ENCODE peak calls at places on chromosomes 13 and 19, in six cellular contexts. One of them, this sample, is unnamed.

GRCh38 chr13:50760751-50761150 is 82.7 kb downstream of the DLEU7 start:
- DNase-seq in Ammon's horn: no peak
- DNase-seq in stimulated activated CD4-positive, alpha-beta T cell treated with anti-CD3 and anti-CD28 coated beads, Interleukin-4, amount 100 ng/mL, for 4 hours: no peak
- DNase-seq in cardiac fibroblast: no peak
- DNase-seq in ovary: no peak
- DNase-seq in adrenal gland: no peak
- DNase-seq in this sample: no peak

GRCh38 chr19:20423381-20424207 is 142.0 kb downstream of the ZNF737 start:
- DNase-seq in Ammon's horn: peak; percentile 50
- DNase-seq in stimulated activated CD4-positive, alpha-beta T cell treated with anti-CD3 and anti-CD28 coated beads, Interleukin-4, amount 100 ng/mL, for 4 hours: peak; percentile 14
- DNase-seq in cardiac fibroblast: peak; percentile 79
- DNase-seq in ovary: peak; percentile 77
- DNase-seq in adrenal gland: peak; percentile 70
- DNase-seq in this sample: no peak

GRCh38 chr19:38759590-38760003 is 13.7 kb downstream of the LGALS7 start:
- DNase-seq in Ammon's horn: no peak
- DNase-seq in stimulated activated CD4-positive, alpha-beta T cell treated with anti-CD3 and anti-CD28 coated beads, Interleukin-4, amount 100 ng/mL, for 4 hours: no peak
- DNase-seq in cardiac fibroblast: peak; percentile 37
- DNase-seq in ovary: no peak
- DNase-seq in adrenal gland: peak; percentile 93
- DNase-seq in this sample: no peak

GRCh38 chr13:100234524-100235136 is 145.7 kb downstream of the PCCA start:
- DNase-seq in Ammon's horn: no peak
- DNase-seq in stimulated activated CD4-positive, alpha-beta T cell treated with anti-CD3 and anti-CD28 coated beads, Interleukin-4, amount 100 ng/mL, for 4 hours: no peak
- DNase-seq in cardiac fibroblast: no peak
- DNase-seq in ovary: no peak
- DNase-seq in adrenal gland: no peak
- DNase-seq in this sample: no peak

GRCh38 chr13:109155301-109155761 is 525.9 kb downstream of the MYO16 start:
- DNase-seq in Ammon's horn: no peak
- DNase-seq in stimulated activated CD4-positive, alpha-beta T cell treated with anti-CD3 and anti-CD28 coated beads, Interleukin-4, amount 100 ng/mL, for 4 hours: no peak
- DNase-seq in cardiac fibroblast: peak; percentile 75
- DNase-seq in ovary: no peak
- DNase-seq in adrenal gland: no peak
- DNase-seq in this sample: no peak

GRCh38 chr13:26743971-26744370 is 16.6 kb downstream of the GPR12 start:
- DNase-seq in Ammon's horn: no peak
- DNase-seq in stimulated activated CD4-positive, alpha-beta T cell treated with anti-CD3 and anti-CD28 coated beads, Interleukin-4, amount 100 ng/mL, for 4 hours: no peak
- DNase-seq in cardiac fibroblast: no peak
- DNase-seq in ovary: no peak
- DNase-seq in adrenal gland: no peak
- DNase-seq in this sample: no peak

GRCh38 chr13:84653915-84654534 is 771.8 kb upstream of the SLITRK1 start:
- DNase-seq in Ammon's horn: no peak
- DNase-seq in stimulated activated CD4-positive, alpha-beta T cell treated with anti-CD3 and anti-CD28 coated beads, Interleukin-4, amount 100 ng/mL, for 4 hours: no peak
- DNase-seq in cardiac fibroblast: no peak
- DNase-seq in ovary: no peak
- DNase-seq in adrenal gland: no peak
- DNase-seq in this sample: no peak

GRCh38 chr13:99218969-99219368 is 18.3 kb downstream of the UBAC2 start:
- DNase-seq in Ammon's horn: no peak
- DNase-seq in stimulated activated CD4-positive, alpha-beta T cell treated with anti-CD3 and anti-CD28 coated beads, Interleukin-4, amount 100 ng/mL, for 4 hours: peak; percentile 60
- DNase-seq in cardiac fibroblast: no peak
- DNase-seq in ovary: no peak
- DNase-seq in adrenal gland: no peak
- DNase-seq in this sample: no peak

GRCh38 chr13:63433546-63434150 is 2018.0 kb upstream of the PCDH20 start:
- DNase-seq in Ammon's horn: no peak
- DNase-seq in stimulated activated CD4-positive, alpha-beta T cell treated with anti-CD3 and anti-CD28 coated beads, Interleukin-4, amount 100 ng/mL, for 4 hours: no peak
- DNase-seq in cardiac fibroblast: peak; percentile 25
- DNase-seq in ovary: no peak
- DNase-seq in adrenal gland: no peak
- DNase-seq in this sample: no peak

GRCh38 chr19:12833747-12834417 is 497 bp downstream of the RTBDN start:
- DNase-seq in Ammon's horn: no peak
- DNase-seq in stimulated activated CD4-positive, alpha-beta T cell treated with anti-CD3 and anti-CD28 coated beads, Interleukin-4, amount 100 ng/mL, for 4 hours: no peak
- DNase-seq in cardiac fibroblast: peak; percentile 8
- DNase-seq in ovary: no peak
- DNase-seq in adrenal gland: peak; percentile 18
- DNase-seq in this sample: no peak

GRCh38 chr19:37975596-37976515 is 68.8 kb downstream of the SIPA1L3 start:
- DNase-seq in Ammon's horn: no peak
- DNase-seq in stimulated activated CD4-positive, alpha-beta T cell treated with anti-CD3 and anti-CD28 coated beads, Interleukin-4, amount 100 ng/mL, for 4 hours: no peak
- DNase-seq in cardiac fibroblast: no peak
- DNase-seq in ovary: no peak
- DNase-seq in adrenal gland: no peak
- DNase-seq in this sample: peak; percentile 41

GRCh38 chr13:95573226-95573625 is 20.7 kb downstream of the CLDN10 start:
- DNase-seq in Ammon's horn: no peak
- DNase-seq in stimulated activated CD4-positive, alpha-beta T cell treated with anti-CD3 and anti-CD28 coated beads, Interleukin-4, amount 100 ng/mL, for 4 hours: no peak
- DNase-seq in cardiac fibroblast: peak; percentile 48
- DNase-seq in ovary: no peak
- DNase-seq in adrenal gland: peak; percentile 26
- DNase-seq in this sample: no peak

GRCh38 chr19:10936661-10937084 is 8.1 kb downstream of the TIMM29 start:
- DNase-seq in Ammon's horn: peak; percentile 74
- DNase-seq in stimulated activated CD4-positive, alpha-beta T cell treated with anti-CD3 and anti-CD28 coated beads, Interleukin-4, amount 100 ng/mL, for 4 hours: no peak
- DNase-seq in cardiac fibroblast: peak; percentile 89
- DNase-seq in ovary: peak; percentile 58
- DNase-seq in adrenal gland: peak; percentile 73
- DNase-seq in this sample: no peak

GRCh38 chr19:14391156-14391821 is 10.0 kb downstream of the ADGRE5 start:
- DNase-seq in Ammon's horn: no peak
- DNase-seq in stimulated activated CD4-positive, alpha-beta T cell treated with anti-CD3 and anti-CD28 coated beads, Interleukin-4, amount 100 ng/mL, for 4 hours: no peak
- DNase-seq in cardiac fibroblast: no peak
- DNase-seq in ovary: no peak
- DNase-seq in adrenal gland: no peak
- DNase-seq in this sample: no peak

GRCh38 chr19:50969413-50969760 is at the start of gene KLK6:
- DNase-seq in Ammon's horn: peak; percentile 93
- DNase-seq in stimulated activated CD4-positive, alpha-beta T cell treated with anti-CD3 and anti-CD28 coated beads, Interleukin-4, amount 100 ng/mL, for 4 hours: no peak
- DNase-seq in cardiac fibroblast: no peak
- DNase-seq in ovary: no peak
- DNase-seq in adrenal gland: no peak
- DNase-seq in this sample: no peak

GRCh38 chr13:113901642-113902041 is 37.8 kb upstream of the GAS6 start:
- DNase-seq in Ammon's horn: no peak
- DNase-seq in stimulated activated CD4-positive, alpha-beta T cell treated with anti-CD3 and anti-CD28 coated beads, Interleukin-4, amount 100 ng/mL, for 4 hours: no peak
- DNase-seq in cardiac fibroblast: no peak
- DNase-seq in ovary: no peak
- DNase-seq in adrenal gland: no peak
- DNase-seq in this sample: no peak

This sample was measured in stimulated activated naive B cell treated with anti-CD40 and anti-IgM and Interleukin-4, amounts not matched to agents 10 μg/mL and 1 μg/mL and 100 μg/mL, for 72 hours.